ENCODE peak calls at places on chromosome 15, in six cellular contexts. V, B, L, A, N and E are unnamed samples.

GRCh38 chr15:61128343-61128742 is 100.8 kb downstream of the RORA start:
- DNase-seq in V (no peak), N (no peak), B (no peak), L (no peak), A (no peak), E (no peak)

GRCh38 chr15:85125056-85125661 is 143.5 kb downstream of the PDE8A start:
- DNase-seq in L (no peak), A (peak; percentile 47), N (no peak), B (peak; percentile 71), V (peak; percentile 61), E (peak; percentile 44)

GRCh38 chr15:97235285-97235985 is 725.1 kb upstream of the ARRDC4 start:
- DNase-seq in V (peak; percentile 75), N (peak; percentile 78), A (peak; percentile 36), L (peak; percentile 28), B (peak; percentile 76), E (peak; percentile 55)

GRCh38 chr15:83445653-83446052 is 1.5 kb upstream of the SH3GL3 start:
- DNase-seq in V (no peak), B (no peak), A (no peak), N (no peak), L (no peak), E (no peak)

GRCh38 chr15:85411992-85412538 is 31.7 kb downstream of the AKAP13 start:
- DNase-seq in V (peak; percentile 62), N (no peak), L (no peak), B (peak; percentile 50), A (peak; percentile 39), E (peak; percentile 76)

GRCh38 chr15:36644156-36644896 is 64.9 kb downstream of the CDIN1 start:
- DNase-seq in V (no peak), N (no peak), B (no peak), L (no peak), A (no peak), E (no peak)

GRCh38 chr15:53448215-53449001 is 311.1 kb downstream of the WDR72 start:
- DNase-seq in V (no peak), B (no peak), A (no peak), N (no peak), L (no peak), E (no peak)

GRCh38 chr15:83653639-83654378 is at the start of gene ADAMTSL3:
- DNase-seq in B (peak; percentile 41), V (peak; percentile 51), A (peak; percentile 36), N (peak; percentile 77), L (peak; percentile 83), E (peak; percentile 28)

GRCh38 chr15:78075490-78076230 is 1.9 kb downstream of the TBC1D2B start:
- DNase-seq in A (peak; percentile 95), L (peak; percentile 57), V (peak; percentile 90), B (peak; percentile 96), N (peak; percentile 82), E (peak; percentile 93)

GRCh38 chr15:40932146-40932545 is 3.0 kb downstream of the DLL4 start:
- DNase-seq in V (no peak), B (no peak), L (no peak), A (no peak), N (no peak), E (no peak)

GRCh38 chr15:33639968-33640367 is 328.3 kb upstream of the CHRM5 start:
- DNase-seq in N (no peak), L (no peak), A (no peak), B (no peak), V (no peak), E (no peak)

GRCh38 chr15:78065973-78066946 is 11.3 kb downstream of the TBC1D2B start:
- DNase-seq in N (no peak), V (no peak), A (peak; percentile 60), B (peak; percentile 54), L (no peak), E (no peak)

GRCh38 chr15:27842526-27842925 is 256.6 kb downstream of the OCA2 start:
- DNase-seq in B (no peak), V (no peak), L (no peak), A (peak; percentile 65), N (no peak), E (peak; percentile 16)
- TF ChIP-seq CTCF in B (no peak), V (no peak), L (no peak), A (no peak), N (no peak), E (no peak)

GRCh38 chr15:93070136-93070535 is 18.9 kb downstream of the RGMA start:
- DNase-seq in B (no peak), A (no peak), V (no peak), N (no peak), L (no peak), E (no peak)
- H3K4me3 ChIP-seq in B (no peak overlapping the region), A (no peak overlapping the region), V (no peak overlapping the region), N (no peak overlapping the region), L (no peak overlapping the region), E (no peak overlapping the region)

DNA sequence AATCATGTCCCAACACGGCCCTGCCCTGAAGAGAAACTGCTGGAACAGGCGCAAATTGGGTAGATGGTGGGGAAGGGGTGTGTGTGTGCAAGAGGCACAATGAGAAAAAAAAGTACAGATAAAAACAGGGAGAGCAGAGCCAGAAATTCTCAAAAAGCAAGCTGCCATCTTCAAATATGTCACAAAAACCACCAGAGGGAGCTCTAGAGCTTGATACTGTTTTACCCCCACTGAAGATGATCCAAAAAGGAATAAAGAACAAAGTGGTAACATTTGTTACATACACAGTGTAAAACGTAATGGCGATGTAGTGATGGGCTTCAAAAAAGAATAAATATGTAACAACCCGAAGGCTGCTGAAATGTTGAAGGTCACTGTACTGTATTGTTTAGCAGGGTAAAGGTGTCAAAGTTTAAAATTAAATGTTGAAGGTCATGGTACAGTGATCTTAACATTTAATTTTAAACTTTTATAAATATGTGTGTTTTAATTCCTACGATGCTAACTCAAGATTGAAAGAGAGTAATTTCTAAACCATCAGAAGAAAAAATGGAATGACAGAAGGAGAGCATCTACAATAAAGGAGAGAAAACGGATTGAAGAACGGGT is 6.0 kb downstream of the SNRPA1 start:
- DNase-seq in B (peak; percentile 73), V (peak; percentile 66), N (peak; percentile 72), A (peak; percentile 65), L (no peak), E (peak; percentile 61)
- TF ChIP-seq CTCF in B (peak; percentile 67), V (peak; percentile 63), N (peak; percentile 57), A (peak; percentile 76), L (peak; percentile 49), E (peak; percentile 60)

DNA sequence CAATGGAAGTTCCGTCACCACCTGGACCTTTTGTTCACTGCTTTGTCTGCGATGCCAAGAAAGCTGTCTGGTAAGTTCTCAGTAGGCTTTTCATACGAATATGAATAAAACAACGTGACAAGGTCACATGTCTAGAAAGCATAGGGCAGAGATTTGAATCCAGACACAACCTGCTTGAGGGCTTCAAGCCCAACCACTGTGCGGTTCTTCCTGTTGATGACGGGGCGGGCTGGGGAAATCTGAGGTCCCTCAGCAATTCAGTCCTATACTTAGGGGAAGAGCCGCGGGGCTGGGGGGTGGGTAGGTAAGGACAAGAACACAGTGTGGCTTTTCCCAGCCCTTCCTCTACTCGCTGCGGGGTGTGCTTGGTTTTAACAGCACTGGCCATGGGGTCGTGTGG is 32.4 kb upstream of the SMAD3 start:
- DNase-seq in L (no peak), V (no peak), B (no peak), A (no peak), N (no peak), E (no peak)
- H3K4me3 ChIP-seq in L (no peak overlapping the region), V (no peak overlapping the region), B (no peak overlapping the region), A (no peak overlapping the region), N (no peak overlapping the region), E (no peak overlapping the region)

DNA sequence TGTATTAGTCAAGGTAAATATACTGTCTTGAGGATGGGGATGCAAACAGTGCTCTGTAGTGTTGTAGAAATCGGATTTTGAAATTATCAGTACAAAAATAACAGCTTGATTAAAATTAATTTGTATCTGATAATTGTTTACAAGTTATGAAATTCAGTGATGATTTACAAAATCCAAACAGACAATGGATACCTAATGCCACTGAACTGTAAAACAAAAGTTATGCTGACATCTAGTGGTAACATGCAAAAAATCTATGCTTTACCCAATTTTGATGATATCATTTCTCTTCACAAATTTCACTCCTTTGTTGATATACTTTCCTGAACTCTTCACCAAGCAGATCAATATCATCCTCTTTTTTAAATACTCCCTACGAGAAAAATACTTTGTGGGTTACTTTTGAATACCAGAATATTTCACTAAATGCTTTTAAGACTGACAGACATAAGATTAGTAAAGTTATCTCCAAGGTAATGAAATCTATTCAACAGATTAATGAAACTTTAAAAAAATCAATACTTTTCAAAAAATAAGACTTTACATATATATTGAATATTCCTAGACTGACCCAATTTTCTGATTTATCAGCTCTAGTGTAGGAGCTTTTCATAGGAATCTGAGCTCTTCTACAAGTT is 36.0 kb downstream of the MNS1 start:
- DNase-seq in A (peak; percentile 40), N (peak; percentile 16), V (peak; percentile 58), L (no peak), B (peak; percentile 61), E (peak; percentile 51)
- TF ChIP-seq CTCF in A (peak; percentile 63), N (peak; percentile 68), V (peak; percentile 43), L (peak; percentile 24), B (peak; percentile 54), E (peak; percentile 58)

GRCh38 chr15:74227968-74228722 is 8.0 kb upstream of the CCDC33 start:
- DNase-seq in L (no peak), B (peak; percentile 43), V (peak; percentile 51), A (no peak), N (no peak), E (peak; percentile 31)
- H3K4me3 ChIP-seq in L (no peak overlapping the region), B (no peak overlapping the region), V (no peak overlapping the region), A (no peak overlapping the region), N (no peak overlapping the region), E (no peak overlapping the region)

DNA sequence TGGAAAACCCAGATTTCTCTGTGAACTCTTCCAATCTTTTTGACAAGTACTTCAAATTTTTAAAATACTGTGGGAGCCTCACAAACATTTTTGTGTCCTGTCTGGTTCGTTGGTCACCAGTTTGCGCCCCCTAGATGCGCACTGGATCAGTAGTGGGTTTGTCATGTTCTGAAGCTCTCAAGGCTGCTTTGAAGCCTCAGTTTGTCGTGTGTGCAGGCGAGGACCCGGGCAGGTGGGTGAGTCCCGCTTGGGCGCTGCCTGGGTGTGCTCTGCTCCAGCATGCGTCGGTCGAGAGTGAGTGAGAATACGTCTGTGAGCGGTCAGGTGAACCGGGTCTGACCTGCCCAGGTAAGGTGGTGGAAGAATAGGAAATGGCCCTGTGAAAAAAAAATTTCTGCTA is 17.3 kb upstream of the AEN start:
- DNase-seq in V (no peak), N (no peak), A (no peak), B (no peak), L (no peak), E (no peak)
- TF ChIP-seq CTCF in V (no peak), N (no peak), A (no peak), B (no peak), L (no peak), E (no peak)

GRCh38 chr15:75649848-75650247 is 2.1 kb downstream of the SNX33 start:
- DNase-seq in N (no peak), A (no peak), B (no peak), L (no peak), V (no peak), E (peak; percentile 44)
- H3K4me3 ChIP-seq in N (no peak overlapping the region), A (peak overlapping the region; percentile 90), B (peak overlapping the region; percentile 89), L (peak overlapping the region; percentile 60), V (peak overlapping the region; percentile 79), E (peak overlapping the region; percentile 86)

GRCh38 chr15:80970018-80970657 is 19.5 kb downstream of the MESD start:
- DNase-seq in L (no peak), V (peak; percentile 70), A (peak; percentile 69), N (peak; percentile 84), B (peak; percentile 74), E (peak; percentile 65)
- TF ChIP-seq CTCF in L (peak; percentile 83), V (peak; percentile 68), A (peak; percentile 84), N (peak; percentile 91), B (peak; percentile 86), E (peak; percentile 81)